ENCODE peak calls at places on chromosomes 4 and X, in nine cellular contexts. D, I, J, R, M, Z, X, T and F are unnamed samples.

GRCh38 chrX:23817979-23818336 is 35.0 kb downstream of the SAT1 start:
- DNase-seq in D (no peak), I (no peak), J (no peak), R (no peak), M (no peak), Z (no peak), X (no peak), T (no peak), F (no peak)

GRCh38 chrX:43655151-43655676 is 885 bp upstream of the MAOA start:
- DNase-seq in D (peak; percentile 13), I (no peak), J (peak; percentile 69), R (peak; percentile 4), M (peak; percentile 43), Z (peak; percentile 84), X (peak; percentile 70), T (no peak), F (peak; percentile 11)

GRCh38 chrX:41384041-41384705 is 50.2 kb downstream of the DDX3X start:
- DNase-seq in D (peak; percentile 84), I (no peak), J (peak; percentile 72), R (peak; percentile 63), M (peak; percentile 81), Z (peak; percentile 65), X (peak; percentile 89), T (no peak), F (no peak)

GRCh38 chr4:184775854-184776555 is 42.1 kb upstream of the CENPU start:
- DNase-seq in D (no peak), I (no peak), J (no peak), R (no peak), M (no peak), Z (no peak), X (no peak), T (no peak), F (no peak)

GRCh38 chrX:4550018-4550417 is 836.6 kb upstream of the PRKX start:
- DNase-seq in D (no peak), I (no peak), J (no peak), R (no peak), M (no peak), Z (no peak), X (no peak), T (no peak), F (no peak)

GRCh38 chr4:52094746-52095145 is 43.6 kb downstream of the SPATA18 start:
- DNase-seq in D (no peak), I (no peak), J (no peak), R (no peak), M (no peak), Z (no peak), X (no peak), T (no peak), F (no peak)

GRCh38 chrX:34956915-34957314 is 14.3 kb downstream of the FAM47B start:
- DNase-seq in D (peak; percentile 26), I (no peak), J (no peak), R (peak; percentile 73), M (peak; percentile 57), Z (no peak), X (peak; percentile 66), T (no peak), F (no peak)

GRCh38 chr4:95599777-95600436 is 51.1 kb upstream of the UNC5C start:
- DNase-seq in D (no peak), I (no peak), J (no peak), R (no peak), M (no peak), Z (no peak), X (peak; percentile 43), T (no peak), F (no peak)

GRCh38 chr4:182197611-182198010 is 45.6 kb upstream of the TENM3 start:
- DNase-seq in D (no peak), I (no peak), J (no peak), R (no peak), M (no peak), Z (no peak), X (no peak), T (no peak), F (no peak)

GRCh38 chr4:129515356-129515755 is 419.4 kb downstream of the C4orf33 start:
- DNase-seq in D (no peak), I (no peak), J (no peak), R (no peak), M (no peak), Z (no peak), X (no peak), T (no peak), F (no peak)

GRCh38 chr4:62901101-62901500 is 1508.1 kb downstream of the TECRL start:
- DNase-seq in D (no peak), I (no peak), J (no peak), R (no peak), M (no peak), Z (no peak), X (no peak), T (no peak), F (no peak)

GRCh38 chr4:92362002-92362401 is 58.2 kb downstream of the GRID2 start:
- DNase-seq in D (no peak), I (no peak), J (no peak), R (no peak), M (no peak), Z (no peak), X (no peak), T (no peak), F (no peak)

GRCh38 chrX:9825129-9825865 is 39.1 kb downstream of the SHROOM2 start:
- DNase-seq in D (no peak), I (no peak), J (no peak), R (no peak), M (no peak), Z (no peak), X (no peak), T (no peak), F (no peak)

GRCh38 chr4:122450847-122451246 is 5.7 kb downstream of the IL2 start:
- DNase-seq in D (peak; percentile 8), I (peak; percentile 29), J (no peak), R (peak; percentile 58), M (peak; percentile 19), Z (no peak), X (peak; percentile 45), T (no peak), F (no peak)

GRCh38 chr4:74268643-74269042 is 39.6 kb upstream of the EPGN start:
- DNase-seq in D (no peak), I (no peak), J (no peak), R (no peak), M (no peak), Z (no peak), X (no peak), T (no peak), F (no peak)

GRCh38 chr4:177171588-177171987 is 138.1 kb upstream of the NEIL3 start:
- DNase-seq in D (no peak), I (no peak), J (no peak), R (no peak), M (no peak), Z (no peak), X (no peak), T (no peak), F (no peak)

GRCh38 chrX:142095816-142096215 is 109.3 kb downstream of the MAGEC2 start:
- DNase-seq in D (no peak), I (no peak), J (no peak), R (no peak), M (peak; percentile 1), Z (no peak), X (peak; percentile 19), T (no peak), F (no peak)

GRCh38 chr4:128835498-128836222 is 26.2 kb downstream of the JADE1 start:
- DNase-seq in D (no peak), I (no peak), J (peak; percentile 86), R (no peak), M (no peak), Z (no peak), X (no peak), T (no peak), F (no peak)

GRCh38 chrX:45479835-45480422 is 279.3 kb upstream of the DIPK2B start:
- DNase-seq in D (peak; percentile 89), I (no peak), J (no peak), R (peak; percentile 66), M (peak; percentile 87), Z (no peak), X (peak; percentile 95), T (no peak), F (no peak)

GRCh38 chr4:177239878-177240277 is 69.8 kb upstream of the NEIL3 start:
- DNase-seq in D (no peak), I (no peak), J (no peak), R (no peak), M (no peak), Z (no peak), X (no peak), T (no peak), F (no peak)

GRCh38 chrX:1391707-1392375 is at the start of gene SLC25A6:
- DNase-seq in D (peak; percentile 96), I (peak; percentile 98), J (peak; percentile 100), R (peak; percentile 85), M (peak; percentile 97), Z (peak; percentile 100), X (peak; percentile 92), T (peak; percentile 99), F (peak; percentile 99)

GRCh38 chr4:149223659-149224058 is 592.0 kb downstream of the IQCM start:
- DNase-seq in D (peak; percentile 58), I (no peak), J (no peak), R (no peak), M (peak; percentile 68), Z (no peak), X (peak; percentile 67), T (no peak), F (no peak)

GRCh38 chr4:9996319-9997110 is 24.8 kb downstream of the SLC2A9 start:
- DNase-seq in D (no peak), I (no peak), J (no peak), R (no peak), M (peak; percentile 34), Z (no peak), X (peak; percentile 36), T (no peak), F (no peak)

GRCh38 chr4:17448689-17449088 is 63.2 kb downstream of the QDPR start:
- DNase-seq in D (no peak), I (no peak), J (no peak), R (no peak), M (peak; percentile 23), Z (peak; percentile 55), X (peak; percentile 71), T (no peak), F (no peak)

GRCh38 chrX:37754518-37754917 is 25.3 kb upstream of the CYBB start:
- DNase-seq in D (no peak), I (no peak), J (no peak), R (no peak), M (no peak), Z (no peak), X (no peak), T (no peak), F (no peak)

GRCh38 chr4:186946140-186946539 is 222.5 kb upstream of the FAT1 start:
- DNase-seq in D (no peak), I (no peak), J (no peak), R (no peak), M (no peak), Z (no peak), X (no peak), T (no peak), F (no peak)

GRCh38 chr4:38150021-38150671 is 189.9 kb downstream of the PTTG2 start:
- DNase-seq in D (peak; percentile 58), I (no peak), J (peak; percentile 32), R (no peak), M (peak; percentile 54), Z (peak; percentile 85), X (peak; percentile 95), T (no peak), F (no peak)

GRCh38 chrX:155577682-155578081 is 35.1 kb downstream of the TMLHE start:
- DNase-seq in D (no peak), I (no peak), J (no peak), R (no peak), M (no peak), Z (no peak), X (no peak), T (no peak), F (no peak)

GRCh38 chr4:4549534-4549933 is 7.7 kb upstream of the STX18 start:
- DNase-seq in D (peak; percentile 77), I (no peak), J (no peak), R (no peak), M (peak; percentile 36), Z (peak; percentile 36), X (peak; percentile 83), T (no peak), F (no peak)

GRCh38 chr4:40722576-40723161 is 27.1 kb upstream of the NSUN7 start:
- DNase-seq in D (no peak), I (no peak), J (no peak), R (no peak), M (no peak), Z (no peak), X (peak; percentile 27), T (no peak), F (no peak)

GRCh38 chrX:54484666-54485065 is 11.4 kb downstream of the FGD1 start:
- DNase-seq in D (no peak), I (no peak), J (no peak), R (no peak), M (peak; percentile 23), Z (no peak), X (no peak), T (no peak), F (no peak)